ENCODE peak calls at places on chromosomes 16 and 17, in ten cellular contexts. G, M, T, S, H, K, U, E, Z and C are unnamed samples.

GRCh38 chr17:45573915-45574314 is 83.4 kb upstream of the PLEKHM1 start:
- DNase-seq in G (no peak), M (no peak), T (no peak), S (no peak), H (no peak), K (no peak), U (no peak), E (no peak), Z (no peak), C (no peak)

GRCh38 chr17:33266116-33266515 is 27.0 kb downstream of the ASIC2 start:
- DNase-seq in G (no peak), M (no peak), T (peak), S (no peak), H (no peak), K (peak), U (no peak), E (no peak), Z (no peak), C (no peak)

GRCh38 chr16:84985079-84986065 is 26.0 kb downstream of the ZDHHC7 start:
- DNase-seq in G (peak), M (no peak), T (peak), S (no peak), H (no peak), K (peak), U (no peak), E (peak), Z (peak), C (no peak)

GRCh38 chr17:3475812-3476686 is at the start of gene ASPA:
- DNase-seq in G (no peak), M (no peak), T (peak), S (no peak), H (no peak), K (no peak), U (no peak), E (no peak), Z (peak), C (no peak)

GRCh38 chr17:79231766-79232287 is 157.2 kb downstream of the ENGASE start:
- DNase-seq in G (no peak), M (no peak), T (no peak), S (no peak), H (no peak), K (no peak), U (no peak), E (no peak), Z (peak), C (no peak)

GRCh38 chr16:66973716-66974115 is 12.7 kb downstream of the CES3 start:
- DNase-seq in G (no peak), M (peak), T (no peak), S (no peak), H (no peak), K (no peak), U (no peak), E (no peak), Z (no peak), C (no peak)

GRCh38 chr16:30703971-30704370 is 5.0 kb downstream of the SRCAP start:
- DNase-seq in G (no peak), M (no peak), T (no peak), S (no peak), H (no peak), K (no peak), U (no peak), E (no peak), Z (no peak), C (no peak)

GRCh38 chr17:49090885-49091594 is 41.5 kb upstream of the B4GALNT2 start:
- DNase-seq in G (no peak), M (no peak), T (no peak), S (no peak), H (no peak), K (no peak), U (no peak), E (no peak), Z (peak), C (no peak)

GRCh38 chr17:50348522-50349240 is 2.8 kb downstream of the XYLT2 start:
- DNase-seq in G (no peak), M (no peak), T (no peak), S (no peak), H (no peak), K (peak), U (no peak), E (peak), Z (peak), C (no peak)

GRCh38 chr17:46771601-46772012 is 46.9 kb downstream of the WNT3 start:
- DNase-seq in G (no peak), M (no peak), T (peak), S (peak), H (peak), K (no peak), U (no peak), E (no peak), Z (no peak), C (no peak)

GRCh38 chr17:76452102-76452645 is 778 bp downstream of the UBE2O start:
- DNase-seq in G (no peak), M (peak), T (no peak), S (peak), H (no peak), K (no peak), U (no peak), E (no peak), Z (no peak), C (peak)

GRCh38 chr16:70433456-70434103 is 5.3 kb downstream of the ST3GAL2 start:
- DNase-seq in G (peak), M (no peak), T (peak), S (no peak), H (no peak), K (peak), U (no peak), E (peak), Z (no peak), C (no peak)

GRCh38 chr16:81137012-81137335 is 40.8 kb upstream of the GCSH start:
- DNase-seq in G (no peak), M (no peak), T (peak), S (no peak), H (no peak), K (no peak), U (no peak), E (peak), Z (no peak), C (no peak)

GRCh38 chr16:89981414-89981813 is 32.9 kb downstream of the DEF8 start:
- DNase-seq in G (no peak), M (peak), T (no peak), S (no peak), H (no peak), K (no peak), U (no peak), E (no peak), Z (no peak), C (no peak)

GRCh38 chr17:47775181-47775580 is 42.1 kb downstream of the TBX21 start:
- DNase-seq in G (no peak), M (no peak), T (no peak), S (no peak), H (no peak), K (no peak), U (no peak), E (no peak), Z (no peak), C (no peak)

GRCh38 chr16:27237229-27238015 is 31.1 kb downstream of the NSMCE1 start:
- DNase-seq in G (no peak), M (no peak), T (no peak), S (no peak), H (peak), K (peak), U (no peak), E (peak), Z (no peak), C (peak)
- H3K4me3 ChIP-seq in G (no peak), M (no peak), T (no peak), S (no peak), H (no peak), K (no peak), U (no peak), E (no peak), Z (no peak), C (no peak)

GRCh38 chr16:22071352-22071923 is 20.9 kb upstream of the VWA3A start:
- DNase-seq in G (no peak), M (no peak), T (no peak), S (no peak), H (no peak), K (no peak), U (no peak), E (no peak), Z (peak), C (no peak)
- H3K4me3 ChIP-seq in G (no peak), M (no peak), T (no peak), S (no peak), H (no peak), K (no peak), U (no peak), E (no peak), Z (no peak), C (no peak)

GRCh38 chr17:74326506-74326905 is 480 bp downstream of the KIF19 start:
- DNase-seq in G (no peak), M (no peak), T (no peak), S (no peak), H (no peak), K (no peak), U (no peak), E (no peak), Z (no peak), C (no peak)
- H3K4me3 ChIP-seq in G (no peak), M (peak), T (no peak), S (no peak), H (peak), K (peak), U (peak), E (no peak), Z (no peak), C (no peak)

DNA sequence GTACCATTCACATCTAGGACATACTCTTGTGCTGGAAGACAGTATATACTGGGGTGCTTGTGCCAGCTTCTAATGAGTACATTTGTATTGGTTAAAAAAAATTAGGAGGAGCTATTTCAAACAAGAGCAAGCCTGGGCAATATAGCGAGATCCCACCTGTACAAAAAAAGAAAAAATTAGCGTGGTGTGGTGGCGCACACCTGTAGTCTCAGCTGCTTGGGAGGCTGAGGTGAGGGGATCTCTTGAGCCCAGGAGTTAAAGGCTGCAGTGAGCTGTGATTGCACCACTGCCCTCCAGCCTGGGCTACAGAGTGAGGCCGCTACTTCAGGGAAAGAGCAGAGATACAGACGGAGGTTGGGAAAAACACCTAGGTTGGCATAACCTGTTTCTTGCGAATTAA is 1.2 kb downstream of the MRTFB start:
- DNase-seq in G (no peak), M (no peak), T (no peak), S (no peak), H (no peak), K (no peak), U (no peak), E (no peak), Z (no peak), C (no peak)
- H3K4me3 ChIP-seq in G (no peak), M (peak), T (peak), S (peak), H (no peak), K (peak), U (peak), E (peak), Z (peak), C (no peak)